ENCODE peak calls at places on chromosomes 12 and 14, in five cellular contexts. One of them, this sample, is unnamed.

GRCh38 chr14:29724991-29725390 is 202.7 kb downstream of the PRKD1 start:
- DNase-seq in vagina: no peak
- DNase-seq in right cardiac atrium: no peak
- DNase-seq in SK-N-SH: no peak
- DNase-seq in sigmoid colon: no peak
- DNase-seq in this sample: no peak

GRCh38 chr12:124525455-124525854 is 42.0 kb downstream of the NCOR2 start:
- DNase-seq in right cardiac atrium: no peak
- DNase-seq in SK-N-SH: peak; percentile 75
- DNase-seq in vagina: no peak
- DNase-seq in sigmoid colon: no peak
- DNase-seq in this sample: no peak

GRCh38 chr12:100460702-100461101 is 13.0 kb upstream of the NR1H4 start:
- DNase-seq in sigmoid colon: no peak
- DNase-seq in right cardiac atrium: peak; percentile 23
- DNase-seq in SK-N-SH: no peak
- DNase-seq in vagina: no peak
- DNase-seq in this sample: no peak

GRCh38 chr14:103523583-103523969 is 946 bp upstream of the CKB start:
- DNase-seq in vagina: no peak
- DNase-seq in right cardiac atrium: no peak
- DNase-seq in sigmoid colon: no peak
- DNase-seq in SK-N-SH: no peak
- DNase-seq in this sample: peak; percentile 78

GRCh38 chr12:124466200-124467128 is 100.9 kb downstream of the NCOR2 start:
- DNase-seq in sigmoid colon: no peak
- DNase-seq in vagina: no peak
- DNase-seq in SK-N-SH: no peak
- DNase-seq in right cardiac atrium: peak; percentile 62
- DNase-seq in this sample: no peak

GRCh38 chr14:25537846-25538455 is 488.0 kb upstream of the STXBP6 start:
- DNase-seq in right cardiac atrium: no peak
- DNase-seq in sigmoid colon: no peak
- DNase-seq in vagina: no peak
- DNase-seq in SK-N-SH: peak; percentile 26
- DNase-seq in this sample: peak; percentile 61

GRCh38 chr14:86946446-86946845 is 1046.5 kb downstream of the GALC start:
- DNase-seq in SK-N-SH: no peak
- DNase-seq in right cardiac atrium: no peak
- DNase-seq in vagina: no peak
- DNase-seq in sigmoid colon: no peak
- DNase-seq in this sample: no peak

GRCh38 chr14:68495101-68495637 is 297.7 kb downstream of the ZFP36L1 start:
- DNase-seq in sigmoid colon: no peak
- DNase-seq in right cardiac atrium: no peak
- DNase-seq in vagina: no peak
- DNase-seq in SK-N-SH: no peak
- DNase-seq in this sample: no peak

GRCh38 chr12:113054948-113055486 is 1.5 kb upstream of the DTX1 start:
- DNase-seq in vagina: no peak
- DNase-seq in right cardiac atrium: no peak
- DNase-seq in SK-N-SH: no peak
- DNase-seq in sigmoid colon: no peak
- DNase-seq in this sample: no peak

GRCh38 chr12:55955800-55956508 is 9.9 kb downstream of the PMEL start:
- DNase-seq in sigmoid colon: no peak
- DNase-seq in vagina: no peak
- DNase-seq in right cardiac atrium: no peak
- DNase-seq in SK-N-SH: peak; percentile 41
- DNase-seq in this sample: peak; percentile 52

GRCh38 chr12:100897240-100897639 is 102.7 kb downstream of the ANO4 start:
- DNase-seq in right cardiac atrium: no peak
- DNase-seq in vagina: no peak
- DNase-seq in sigmoid colon: no peak
- DNase-seq in SK-N-SH: no peak
- DNase-seq in this sample: no peak

GRCh38 chr12:113211160-113211559 is 10.1 kb upstream of the TPCN1 start:
- DNase-seq in right cardiac atrium: no peak
- DNase-seq in SK-N-SH: no peak
- DNase-seq in sigmoid colon: no peak
- DNase-seq in vagina: no peak
- DNase-seq in this sample: no peak

GRCh38 chr14:73467800-73468199 is 9.5 kb upstream of the NUMB start:
- DNase-seq in sigmoid colon: no peak
- DNase-seq in vagina: no peak
- DNase-seq in right cardiac atrium: no peak
- DNase-seq in SK-N-SH: no peak
- DNase-seq in this sample: no peak

GRCh38 chr14:70018713-70019201 is 139.5 kb downstream of the SMOC1 start:
- DNase-seq in sigmoid colon: no peak
- DNase-seq in vagina: no peak
- DNase-seq in right cardiac atrium: peak; percentile 47
- DNase-seq in SK-N-SH: no peak
- DNase-seq in this sample: no peak

GRCh38 chr12:1220127-1221092 is 229.4 kb downstream of the ERC1 start:
- DNase-seq in vagina: no peak
- DNase-seq in SK-N-SH: no peak
- DNase-seq in right cardiac atrium: peak; percentile 17
- DNase-seq in sigmoid colon: no peak
- DNase-seq in this sample: no peak

GRCh38 chr12:114013601-114014345 is 47.6 kb upstream of the RBM19 start:
- DNase-seq in sigmoid colon: no peak
- DNase-seq in SK-N-SH: peak; percentile 32
- DNase-seq in right cardiac atrium: no peak
- DNase-seq in vagina: no peak
- DNase-seq in this sample: peak; percentile 84

GRCh38 chr12:58939399-58940100 is 19.2 kb upstream of the LRIG3 start:
- DNase-seq in vagina: no peak
- DNase-seq in sigmoid colon: no peak
- DNase-seq in right cardiac atrium: no peak
- DNase-seq in SK-N-SH: no peak
- DNase-seq in this sample: no peak

GRCh38 chr12:32666510-32666909 is 12.6 kb upstream of the DNM1L start:
- DNase-seq in vagina: no peak
- DNase-seq in right cardiac atrium: no peak
- DNase-seq in SK-N-SH: no peak
- DNase-seq in sigmoid colon: no peak
- DNase-seq in this sample: no peak

GRCh38 chr14:50598765-50599164 is 38.8 kb downstream of the ATL1 start:
- DNase-seq in SK-N-SH: no peak
- DNase-seq in sigmoid colon: no peak
- DNase-seq in right cardiac atrium: no peak
- DNase-seq in vagina: no peak
- DNase-seq in this sample: no peak

GRCh38 chr14:69323266-69323966 is 63.5 kb downstream of the GALNT16 start:
- DNase-seq in sigmoid colon: peak; percentile 48
- DNase-seq in SK-N-SH: no peak
- DNase-seq in vagina: no peak
- DNase-seq in right cardiac atrium: no peak
- DNase-seq in this sample: peak; percentile 62

GRCh38 chr14:23174266-23174665 is 9.2 kb downstream of the SLC7A8 start:
- DNase-seq in vagina: no peak
- DNase-seq in SK-N-SH: no peak
- DNase-seq in sigmoid colon: no peak
- DNase-seq in right cardiac atrium: no peak
- DNase-seq in this sample: no peak

GRCh38 chr14:77302926-77303325 is 17.8 kb downstream of the POMT2 start:
- DNase-seq in SK-N-SH: no peak
- DNase-seq in sigmoid colon: no peak
- DNase-seq in right cardiac atrium: no peak
- DNase-seq in vagina: no peak
- DNase-seq in this sample: no peak

GRCh38 chr12:17151917-17152316 is 546.0 kb upstream of the LMO3 start:
- DNase-seq in right cardiac atrium: no peak
- DNase-seq in SK-N-SH: no peak
- DNase-seq in sigmoid colon: no peak
- DNase-seq in vagina: no peak
- DNase-seq in this sample: no peak

GRCh38 chr12:52819021-52819420 is 5.1 kb upstream of the KRT4 start:
- DNase-seq in sigmoid colon: no peak
- DNase-seq in vagina: no peak
- DNase-seq in right cardiac atrium: no peak
- DNase-seq in SK-N-SH: no peak
- DNase-seq in this sample: no peak

GRCh38 chr12:52819731-52820510 is 6.0 kb upstream of the KRT4 start:
- DNase-seq in vagina: no peak
- DNase-seq in right cardiac atrium: no peak
- DNase-seq in sigmoid colon: no peak
- DNase-seq in SK-N-SH: no peak
- DNase-seq in this sample: peak; percentile 22

GRCh38 chr12:52817003-52817698 is 3.2 kb upstream of the KRT4 start:
- DNase-seq in SK-N-SH: no peak
- DNase-seq in right cardiac atrium: no peak
- DNase-seq in sigmoid colon: no peak
- DNase-seq in vagina: no peak
- DNase-seq in this sample: no peak

GRCh38 chr12:52817699-52818238 is 3.9 kb upstream of the KRT4 start:
- DNase-seq in right cardiac atrium: no peak
- DNase-seq in vagina: no peak
- DNase-seq in sigmoid colon: no peak
- DNase-seq in SK-N-SH: no peak
- DNase-seq in this sample: no peak

DNA sequence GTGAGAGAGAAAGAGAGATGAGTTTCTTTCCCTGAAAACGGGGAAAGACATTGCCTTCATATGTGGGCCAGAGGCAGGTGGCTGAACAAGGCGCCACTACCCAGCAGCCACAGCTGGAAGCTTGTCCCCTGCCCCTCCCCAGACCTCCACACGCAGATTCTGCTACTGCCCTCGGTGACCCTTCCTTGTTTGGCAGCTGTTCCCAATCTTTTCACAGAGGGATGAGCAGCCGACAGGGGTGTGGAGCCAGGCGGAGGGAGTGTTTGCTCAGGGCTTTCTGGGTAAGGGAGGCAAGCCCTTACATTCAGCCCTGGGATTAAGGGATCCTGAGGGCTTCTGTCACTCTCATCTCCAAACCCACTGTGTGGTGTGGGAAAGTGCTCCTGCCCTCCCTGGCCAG is 4.5 kb upstream of the KRT4 start:
- DNase-seq in sigmoid colon: no peak
- DNase-seq in right cardiac atrium: no peak
- DNase-seq in SK-N-SH: no peak
- DNase-seq in vagina: no peak
- DNase-seq in this sample: no peak
- H3K4me3 ChIP-seq in sigmoid colon: no peak overlapping the region
- H3K4me3 ChIP-seq in right cardiac atrium: no peak overlapping the region
- H3K4me3 ChIP-seq in SK-N-SH: no peak overlapping the region
- H3K4me3 ChIP-seq in vagina: no peak overlapping the region
- H3K4me3 ChIP-seq in this sample: no peak overlapping the region

DNA sequence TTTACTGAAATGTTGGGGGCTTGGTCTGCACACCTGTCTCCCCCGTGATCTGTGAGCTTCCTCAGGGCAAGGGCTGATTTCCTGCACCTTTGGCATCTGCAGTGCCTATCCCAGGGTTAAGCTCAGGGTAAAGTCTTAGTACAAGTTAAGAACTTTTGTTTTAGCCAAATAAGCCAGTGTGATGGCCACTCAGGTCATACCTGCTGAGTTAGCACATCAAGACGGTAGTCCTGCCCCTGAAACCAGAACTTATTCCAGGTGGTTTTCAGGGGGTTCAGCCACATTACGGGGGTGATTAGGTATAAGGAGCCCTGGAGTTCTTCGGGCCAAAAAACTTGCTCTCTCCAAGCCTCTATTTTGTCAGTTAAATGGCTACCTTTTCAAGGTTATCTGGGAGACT is 21.6 kb upstream of the CHST11 start:
- DNase-seq in vagina: no peak
- DNase-seq in right cardiac atrium: no peak
- DNase-seq in SK-N-SH: no peak
- DNase-seq in sigmoid colon: no peak
- DNase-seq in this sample: no peak
- H3K27me3 ChIP-seq in vagina: no peaks in the 10 kb centered on the region
- H3K27me3 ChIP-seq in right cardiac atrium: no peaks in the 10 kb centered on the region
- H3K27me3 ChIP-seq in SK-N-SH: peaks cover 7% of the 10 kb centered on the region
- H3K27me3 ChIP-seq in sigmoid colon: no peaks in the 10 kb centered on the region
- H3K27me3 ChIP-seq in this sample: no peaks in the 10 kb centered on the region

DNA sequence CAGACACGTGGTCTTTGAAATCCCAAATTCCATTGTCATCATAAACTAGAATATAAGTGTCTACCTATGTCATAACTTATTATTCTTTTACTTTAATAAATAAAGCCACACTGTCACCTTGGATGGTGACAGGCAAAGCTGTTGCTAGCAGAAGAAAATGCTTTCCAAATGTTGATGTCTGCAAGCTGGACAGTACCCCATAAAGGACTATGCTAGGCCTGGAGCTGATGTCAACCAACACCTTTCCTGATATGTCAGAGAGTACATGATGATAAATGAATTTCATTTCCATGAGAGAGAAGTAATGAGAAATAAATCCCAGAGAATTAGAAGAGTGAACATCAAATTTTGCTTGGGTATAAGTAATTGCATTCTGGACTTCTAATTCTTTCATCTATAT is 17.4 kb upstream of the SRP54 start:
- DNase-seq in SK-N-SH: no peak
- DNase-seq in vagina: no peak
- DNase-seq in sigmoid colon: no peak
- DNase-seq in right cardiac atrium: no peak
- DNase-seq in this sample: no peak
- H3K4me3 ChIP-seq in SK-N-SH: no peak overlapping the region
- H3K4me3 ChIP-seq in vagina: no peak overlapping the region
- H3K4me3 ChIP-seq in sigmoid colon: no peak overlapping the region
- H3K4me3 ChIP-seq in right cardiac atrium: no peak overlapping the region
- H3K4me3 ChIP-seq in this sample: no peak overlapping the region

DNA sequence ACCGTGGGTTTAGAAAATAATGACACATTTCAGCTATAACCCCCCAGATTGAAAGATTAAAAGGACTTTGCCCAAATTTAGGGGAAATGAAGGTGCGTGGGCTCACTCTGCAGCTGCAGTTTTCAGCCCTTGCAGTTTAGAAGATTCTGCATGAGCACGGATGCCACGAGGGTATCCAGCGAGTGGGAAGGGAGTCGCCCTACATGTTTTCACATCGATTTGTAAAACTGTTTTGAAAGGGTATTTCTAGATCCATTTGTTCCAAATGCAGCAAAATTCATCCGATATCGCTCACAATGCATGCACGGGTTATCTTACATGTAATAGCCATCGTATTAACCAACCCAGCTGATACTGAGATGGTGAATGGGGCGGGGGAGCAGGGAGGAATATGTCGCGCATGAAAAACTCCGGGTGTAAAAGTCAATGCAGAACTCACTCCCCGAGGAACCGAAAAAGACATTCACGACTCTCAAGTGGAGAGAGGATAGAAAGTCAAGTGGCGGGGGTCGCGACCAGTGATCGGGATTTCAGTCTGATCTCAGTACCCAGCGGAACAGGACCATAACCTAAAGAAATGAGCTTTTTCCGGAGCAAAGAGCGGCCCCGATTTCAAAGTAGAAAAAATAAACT is 4.9 kb upstream of the CCND2 start:
- DNase-seq in vagina: peak; percentile 81
- DNase-seq in SK-N-SH: no peak
- DNase-seq in sigmoid colon: no peak
- DNase-seq in right cardiac atrium: no peak
- DNase-seq in this sample: no peak
- H3K27me3 ChIP-seq in vagina: no peaks in the 10 kb centered on the region
- H3K27me3 ChIP-seq in SK-N-SH: peaks cover 94% of the 10 kb centered on the region
- H3K27me3 ChIP-seq in sigmoid colon: no peaks in the 10 kb centered on the region
- H3K27me3 ChIP-seq in right cardiac atrium: no peaks in the 10 kb centered on the region
- H3K27me3 ChIP-seq in this sample: peaks cover 29% of the 10 kb centered on the region